ENCODE peak calls at places on chromosomes 4 and X, in ten cellular contexts. One of them, this sample, is unnamed.

GRCh38 chr4:125642645-125643044 is 327.9 kb downstream of the FAT4 start:
- DNase-seq in foreskin fibroblast: no peak
- DNase-seq in adrenal gland: no peak
- DNase-seq in IMR-90: no peak
- DNase-seq in cardiac muscle cell: no peak
- DNase-seq in uterus: no peak
- DNase-seq in upper lobe of left lung: no peak
- DNase-seq in bronchial epithelial cell: no peak
- DNase-seq in fibroblast of pulmonary artery: no peak
- DNase-seq in tibial artery: no peak
- DNase-seq in this sample: no peak

GRCh38 chr4:156838761-156839160 is 132.8 kb downstream of the PDGFC start:
- DNase-seq in foreskin fibroblast: no peak
- DNase-seq in adrenal gland: no peak
- DNase-seq in IMR-90: peak; percentile 13
- DNase-seq in cardiac muscle cell: no peak
- DNase-seq in uterus: no peak
- DNase-seq in upper lobe of left lung: no peak
- DNase-seq in bronchial epithelial cell: no peak
- DNase-seq in fibroblast of pulmonary artery: peak; percentile 29
- DNase-seq in tibial artery: no peak
- DNase-seq in this sample: no peak

GRCh38 chr4:143538979-143539669 is 25.6 kb downstream of the SMARCA5 start:
- DNase-seq in foreskin fibroblast: no peak
- DNase-seq in adrenal gland: no peak
- DNase-seq in IMR-90: no peak
- DNase-seq in cardiac muscle cell: no peak
- DNase-seq in uterus: no peak
- DNase-seq in upper lobe of left lung: no peak
- DNase-seq in bronchial epithelial cell: no peak
- DNase-seq in fibroblast of pulmonary artery: no peak
- DNase-seq in tibial artery: no peak
- DNase-seq in this sample: no peak

GRCh38 chrX:138723301-138723700 is 11.8 kb upstream of the FGF13 start:
- DNase-seq in foreskin fibroblast: no peak
- DNase-seq in adrenal gland: no peak
- DNase-seq in IMR-90: no peak
- DNase-seq in cardiac muscle cell: no peak
- DNase-seq in uterus: no peak
- DNase-seq in upper lobe of left lung: no peak
- DNase-seq in bronchial epithelial cell: no peak
- DNase-seq in fibroblast of pulmonary artery: no peak
- DNase-seq in tibial artery: no peak
- DNase-seq in this sample: no peak

GRCh38 chrX:141176586-141177451 is at the start of gene LDOC1:
- DNase-seq in foreskin fibroblast: peak; percentile 21
- DNase-seq in adrenal gland: peak; percentile 83
- DNase-seq in IMR-90: peak; percentile 71
- DNase-seq in cardiac muscle cell: peak; percentile 86
- DNase-seq in uterus: peak; percentile 84
- DNase-seq in upper lobe of left lung: peak; percentile 63
- DNase-seq in bronchial epithelial cell: peak; percentile 39
- DNase-seq in fibroblast of pulmonary artery: peak; percentile 74
- DNase-seq in tibial artery: peak; percentile 90
- DNase-seq in this sample: peak; percentile 32

GRCh38 chr4:32172761-32173160 is 1452.6 kb downstream of the PCDH7 start:
- DNase-seq in foreskin fibroblast: peak; percentile 34
- DNase-seq in adrenal gland: no peak
- DNase-seq in IMR-90: peak; percentile 21
- DNase-seq in cardiac muscle cell: no peak
- DNase-seq in uterus: no peak
- DNase-seq in upper lobe of left lung: no peak
- DNase-seq in bronchial epithelial cell: peak; percentile 97
- DNase-seq in fibroblast of pulmonary artery: peak; percentile 53
- DNase-seq in tibial artery: no peak
- DNase-seq in this sample: no peak

GRCh38 chrX:131816551-131817136 is 206.5 kb upstream of the STK26 start:
- DNase-seq in foreskin fibroblast: peak; percentile 30
- DNase-seq in adrenal gland: peak; percentile 90
- DNase-seq in IMR-90: peak; percentile 74
- DNase-seq in cardiac muscle cell: no peak
- DNase-seq in uterus: peak; percentile 72
- DNase-seq in upper lobe of left lung: peak; percentile 74
- DNase-seq in bronchial epithelial cell: no peak
- DNase-seq in fibroblast of pulmonary artery: no peak
- DNase-seq in tibial artery: no peak
- DNase-seq in this sample: peak; percentile 66

GRCh38 chr4:73222466-73223257 is 35.9 kb downstream of the ANKRD17 start:
- DNase-seq in foreskin fibroblast: peak; percentile 85
- DNase-seq in adrenal gland: peak; percentile 77
- DNase-seq in IMR-90: peak; percentile 97
- DNase-seq in cardiac muscle cell: peak; percentile 82
- DNase-seq in uterus: peak; percentile 49
- DNase-seq in upper lobe of left lung: peak; percentile 53
- DNase-seq in bronchial epithelial cell: peak; percentile 97
- DNase-seq in fibroblast of pulmonary artery: peak; percentile 97
- DNase-seq in tibial artery: no peak
- DNase-seq in this sample: peak; percentile 90

GRCh38 chr4:186079698-186080097 is 10.7 kb downstream of the TLR3 start:
- DNase-seq in foreskin fibroblast: no peak
- DNase-seq in adrenal gland: no peak
- DNase-seq in IMR-90: no peak
- DNase-seq in cardiac muscle cell: peak; percentile 20
- DNase-seq in uterus: no peak
- DNase-seq in upper lobe of left lung: no peak
- DNase-seq in bronchial epithelial cell: no peak
- DNase-seq in fibroblast of pulmonary artery: no peak
- DNase-seq in tibial artery: no peak
- DNase-seq in this sample: no peak

GRCh38 chr4:186078977-186079697 is 10.2 kb downstream of the TLR3 start:
- DNase-seq in foreskin fibroblast: no peak
- DNase-seq in adrenal gland: no peak
- DNase-seq in IMR-90: no peak
- DNase-seq in cardiac muscle cell: peak; percentile 62
- DNase-seq in uterus: no peak
- DNase-seq in upper lobe of left lung: no peak
- DNase-seq in bronchial epithelial cell: no peak
- DNase-seq in fibroblast of pulmonary artery: no peak
- DNase-seq in tibial artery: no peak
- DNase-seq in this sample: no peak

DNA sequence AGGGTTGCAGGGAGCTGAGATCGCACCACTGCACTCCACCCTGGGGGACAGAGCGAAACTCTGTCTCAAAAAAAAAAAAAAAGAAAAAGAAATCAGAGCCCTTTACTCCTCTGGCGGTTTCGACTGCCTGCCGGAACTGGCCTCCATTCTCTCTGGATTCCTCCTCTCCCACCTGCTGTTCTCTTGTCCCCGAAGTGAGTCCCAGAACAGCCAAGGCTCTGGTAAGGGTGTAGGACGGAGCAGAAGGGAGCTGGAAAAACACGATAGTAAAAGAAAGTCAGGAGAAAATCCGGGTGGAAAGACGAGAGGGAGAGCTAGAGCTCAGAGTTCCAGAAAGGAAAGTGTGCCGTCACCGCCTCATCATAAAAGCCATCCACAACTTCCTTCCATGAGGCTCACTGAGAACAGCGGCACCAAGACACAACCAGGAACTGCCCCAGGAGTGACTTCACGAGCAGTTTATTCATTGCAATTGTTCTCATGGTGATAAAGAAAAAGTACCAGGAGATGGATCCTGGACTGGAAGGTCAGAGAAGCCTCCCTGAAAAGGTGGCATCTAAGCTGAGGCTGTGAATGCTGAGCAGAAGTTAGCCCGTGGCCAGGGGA is 12.3 kb downstream of the TLR3 start:
- DNase-seq in foreskin fibroblast: no peak
- DNase-seq in adrenal gland: no peak
- DNase-seq in IMR-90: no peak
- DNase-seq in cardiac muscle cell: no peak
- DNase-seq in uterus: no peak
- DNase-seq in upper lobe of left lung: no peak
- DNase-seq in bronchial epithelial cell: no peak
- DNase-seq in fibroblast of pulmonary artery: no peak
- DNase-seq in tibial artery: no peak
- DNase-seq in this sample: no peak
- H3K4me3 ChIP-seq in foreskin fibroblast: no peak overlapping the region
- H3K4me3 ChIP-seq in adrenal gland: no peak overlapping the region
- H3K4me3 ChIP-seq in IMR-90: no peak overlapping the region
- H3K4me3 ChIP-seq in cardiac muscle cell: no peak overlapping the region
- H3K4me3 ChIP-seq in uterus: no peak overlapping the region
- H3K4me3 ChIP-seq in upper lobe of left lung: no peak overlapping the region
- H3K4me3 ChIP-seq in bronchial epithelial cell: no peak overlapping the region
- H3K4me3 ChIP-seq in fibroblast of pulmonary artery: no peak overlapping the region
- H3K4me3 ChIP-seq in tibial artery: no peak overlapping the region
- H3K4me3 ChIP-seq in this sample: no peak overlapping the region

DNA sequence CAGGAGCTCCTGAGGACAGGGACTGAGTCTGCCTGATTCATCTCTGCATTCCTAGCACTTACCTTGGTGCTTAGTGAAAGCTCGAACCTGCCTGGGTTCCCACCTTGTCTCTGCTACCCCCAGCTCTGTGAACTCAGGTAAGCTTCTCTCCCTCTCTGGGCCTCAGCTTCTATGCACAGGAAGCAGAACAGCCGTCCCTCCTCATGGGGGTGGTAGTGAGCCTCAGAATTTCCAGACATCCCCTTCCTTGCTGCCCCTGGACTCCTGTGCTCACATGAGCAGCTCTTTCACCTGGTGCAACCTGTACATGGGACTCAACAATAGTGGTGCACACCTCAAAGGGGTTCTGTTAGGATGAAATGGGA is 50.8 kb downstream of the HTRA3 start:
- DNase-seq in foreskin fibroblast: no peak
- DNase-seq in adrenal gland: no peak
- DNase-seq in IMR-90: no peak
- DNase-seq in cardiac muscle cell: no peak
- DNase-seq in uterus: no peak
- DNase-seq in upper lobe of left lung: no peak
- DNase-seq in bronchial epithelial cell: no peak
- DNase-seq in fibroblast of pulmonary artery: no peak
- DNase-seq in tibial artery: no peak
- DNase-seq in this sample: no peak
- TF ChIP-seq CTCF in foreskin fibroblast: peak; percentile 9
- TF ChIP-seq CTCF in adrenal gland: no peak
- TF ChIP-seq CTCF in IMR-90: no peak
- TF ChIP-seq CTCF in cardiac muscle cell: peak; percentile 17
- TF ChIP-seq CTCF in uterus: peak; percentile 11
- TF ChIP-seq CTCF in upper lobe of left lung: peak; percentile 32
- TF ChIP-seq CTCF in bronchial epithelial cell: peak; percentile 42
- TF ChIP-seq CTCF in fibroblast of pulmonary artery: peak; percentile 26
- TF ChIP-seq CTCF in tibial artery: no peak
- TF ChIP-seq CTCF in this sample: no peak

GRCh38 chrX:72028701-72029470 is 102.8 kb downstream of the RTL5 start:
- DNase-seq in foreskin fibroblast: no peak
- DNase-seq in adrenal gland: no peak
- DNase-seq in IMR-90: no peak
- DNase-seq in cardiac muscle cell: no peak
- DNase-seq in uterus: no peak
- DNase-seq in upper lobe of left lung: no peak
- DNase-seq in bronchial epithelial cell: no peak
- DNase-seq in fibroblast of pulmonary artery: no peak
- DNase-seq in tibial artery: no peak
- DNase-seq in this sample: no peak

GRCh38 chrX:72029473-72030411 is 102.0 kb downstream of the RTL5 start:
- DNase-seq in foreskin fibroblast: peak; percentile 81
- DNase-seq in adrenal gland: peak; percentile 48
- DNase-seq in IMR-90: peak; percentile 90
- DNase-seq in cardiac muscle cell: peak; percentile 80
- DNase-seq in uterus: no peak
- DNase-seq in upper lobe of left lung: no peak
- DNase-seq in bronchial epithelial cell: peak; percentile 82
- DNase-seq in fibroblast of pulmonary artery: peak; percentile 68
- DNase-seq in tibial artery: no peak
- DNase-seq in this sample: peak; percentile 51

GRCh38 chrX:72026341-72027023 is 105.2 kb downstream of the RTL5 start:
- DNase-seq in foreskin fibroblast: no peak
- DNase-seq in adrenal gland: no peak
- DNase-seq in IMR-90: no peak
- DNase-seq in cardiac muscle cell: no peak
- DNase-seq in uterus: no peak
- DNase-seq in upper lobe of left lung: no peak
- DNase-seq in bronchial epithelial cell: peak; percentile 62
- DNase-seq in fibroblast of pulmonary artery: no peak
- DNase-seq in tibial artery: no peak
- DNase-seq in this sample: no peak

GRCh38 chrX:72027024-72027913 is 104.4 kb downstream of the RTL5 start:
- DNase-seq in foreskin fibroblast: no peak
- DNase-seq in adrenal gland: no peak
- DNase-seq in IMR-90: no peak
- DNase-seq in cardiac muscle cell: peak; percentile 25
- DNase-seq in uterus: no peak
- DNase-seq in upper lobe of left lung: no peak
- DNase-seq in bronchial epithelial cell: no peak
- DNase-seq in fibroblast of pulmonary artery: no peak
- DNase-seq in tibial artery: no peak
- DNase-seq in this sample: no peak

DNA sequence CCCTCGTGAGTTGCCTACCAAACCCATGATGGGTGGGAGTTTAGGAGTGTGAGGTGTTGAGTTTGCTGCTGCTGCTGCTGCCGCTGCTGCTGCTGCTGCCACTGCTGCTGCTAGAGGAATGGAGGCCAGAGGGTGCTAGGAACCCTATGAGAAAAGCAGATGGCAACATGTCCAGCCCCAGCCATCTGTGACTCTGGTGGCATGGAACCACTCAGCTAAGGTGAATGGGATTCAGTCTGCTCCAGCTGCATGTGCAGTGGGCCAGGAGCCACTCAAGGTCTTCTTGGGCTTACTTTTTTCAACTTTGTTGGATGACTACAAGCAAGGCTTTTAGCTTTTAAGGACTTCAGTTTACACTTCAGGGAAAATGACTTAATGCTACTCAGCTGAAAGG is 103.8 kb downstream of the RTL5 start:
- DNase-seq in foreskin fibroblast: no peak
- DNase-seq in adrenal gland: no peak
- DNase-seq in IMR-90: no peak
- DNase-seq in cardiac muscle cell: no peak
- DNase-seq in uterus: no peak
- DNase-seq in upper lobe of left lung: no peak
- DNase-seq in bronchial epithelial cell: no peak
- DNase-seq in fibroblast of pulmonary artery: no peak
- DNase-seq in tibial artery: no peak
- DNase-seq in this sample: no peak
- H3K4me3 ChIP-seq in foreskin fibroblast: peak overlapping the region; percentile 49
- H3K4me3 ChIP-seq in adrenal gland: no peak overlapping the region
- H3K4me3 ChIP-seq in IMR-90: no peak overlapping the region
- H3K4me3 ChIP-seq in cardiac muscle cell: no peak overlapping the region
- H3K4me3 ChIP-seq in uterus: no peak overlapping the region
- H3K4me3 ChIP-seq in upper lobe of left lung: no peak overlapping the region
- H3K4me3 ChIP-seq in bronchial epithelial cell: no peak overlapping the region
- H3K4me3 ChIP-seq in fibroblast of pulmonary artery: no peak overlapping the region
- H3K4me3 ChIP-seq in tibial artery: peak overlapping the region; percentile 45
- H3K4me3 ChIP-seq in this sample: no peak overlapping the region

GRCh38 chrX:46573896-46574336 is 351 bp downstream of the CHST7 start:
- DNase-seq in foreskin fibroblast: peak; percentile 43
- DNase-seq in adrenal gland: peak; percentile 38
- DNase-seq in IMR-90: peak; percentile 48
- DNase-seq in cardiac muscle cell: peak; percentile 37
- DNase-seq in uterus: peak; percentile 32
- DNase-seq in upper lobe of left lung: peak; percentile 65
- DNase-seq in bronchial epithelial cell: peak; percentile 44
- DNase-seq in fibroblast of pulmonary artery: peak; percentile 59
- DNase-seq in tibial artery: peak; percentile 67
- DNase-seq in this sample: no peak

GRCh38 chrX:46573331-46573895 is at the start of gene CHST7:
- DNase-seq in foreskin fibroblast: peak; percentile 58
- DNase-seq in adrenal gland: peak; percentile 52
- DNase-seq in IMR-90: peak; percentile 52
- DNase-seq in cardiac muscle cell: peak; percentile 79
- DNase-seq in uterus: peak; percentile 49
- DNase-seq in upper lobe of left lung: peak; percentile 74
- DNase-seq in bronchial epithelial cell: peak; percentile 31
- DNase-seq in fibroblast of pulmonary artery: peak; percentile 61
- DNase-seq in tibial artery: peak; percentile 76
- DNase-seq in this sample: no peak

GRCh38 chrX:46574337-46574940 is 874 bp downstream of the CHST7 start:
- DNase-seq in foreskin fibroblast: no peak
- DNase-seq in adrenal gland: peak; percentile 14
- DNase-seq in IMR-90: no peak
- DNase-seq in cardiac muscle cell: no peak
- DNase-seq in uterus: no peak
- DNase-seq in upper lobe of left lung: no peak
- DNase-seq in bronchial epithelial cell: no peak
- DNase-seq in fibroblast of pulmonary artery: no peak
- DNase-seq in tibial artery: no peak
- DNase-seq in this sample: no peak

GRCh38 chrX:46571423-46572294 is 1.9 kb upstream of the CHST7 start:
- DNase-seq in foreskin fibroblast: no peak
- DNase-seq in adrenal gland: no peak
- DNase-seq in IMR-90: no peak
- DNase-seq in cardiac muscle cell: no peak
- DNase-seq in uterus: no peak
- DNase-seq in upper lobe of left lung: no peak
- DNase-seq in bronchial epithelial cell: no peak
- DNase-seq in fibroblast of pulmonary artery: no peak
- DNase-seq in tibial artery: no peak
- DNase-seq in this sample: no peak

DNA sequence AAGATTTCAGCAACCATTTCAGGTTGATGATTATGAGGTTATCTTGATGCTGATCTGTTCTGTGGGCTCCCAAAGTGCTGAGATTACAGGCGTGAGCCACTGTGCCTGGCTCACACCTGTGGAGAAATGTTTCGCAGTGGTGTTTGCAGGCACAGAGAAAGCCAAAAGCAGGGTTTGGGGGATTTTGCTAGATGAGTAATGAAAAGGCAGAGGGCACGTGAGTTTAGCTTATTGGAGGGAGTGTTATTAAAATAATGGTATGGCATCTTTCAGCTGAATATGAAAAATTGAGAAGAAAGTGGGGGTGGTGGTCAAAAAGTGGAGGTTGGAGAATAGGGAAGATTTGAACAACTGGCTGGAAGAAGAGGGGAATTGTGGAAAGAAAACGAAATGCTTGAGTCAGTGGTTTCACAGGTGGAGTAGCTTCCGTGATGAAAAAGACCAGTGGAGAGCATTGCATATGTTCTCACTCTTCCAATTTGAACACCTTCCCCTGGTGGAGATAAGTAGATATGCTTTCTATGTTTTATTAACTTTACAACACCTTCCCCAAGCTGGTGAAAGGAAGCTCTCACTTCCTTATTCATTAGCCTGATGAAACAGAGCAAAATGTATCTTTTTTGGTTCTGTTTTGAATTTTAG is 1.1 kb upstream of the CHST7 start:
- DNase-seq in foreskin fibroblast: no peak
- DNase-seq in adrenal gland: no peak
- DNase-seq in IMR-90: no peak
- DNase-seq in cardiac muscle cell: no peak
- DNase-seq in uterus: no peak
- DNase-seq in upper lobe of left lung: no peak
- DNase-seq in bronchial epithelial cell: no peak
- DNase-seq in fibroblast of pulmonary artery: no peak
- DNase-seq in tibial artery: no peak
- DNase-seq in this sample: no peak
- TF ChIP-seq CTCF in foreskin fibroblast: no peak
- TF ChIP-seq CTCF in adrenal gland: no peak
- TF ChIP-seq CTCF in IMR-90: no peak
- TF ChIP-seq CTCF in cardiac muscle cell: no peak
- TF ChIP-seq CTCF in uterus: no peak
- TF ChIP-seq CTCF in upper lobe of left lung: peak; percentile 9
- TF ChIP-seq CTCF in bronchial epithelial cell: no peak
- TF ChIP-seq CTCF in fibroblast of pulmonary artery: peak; percentile 2
- TF ChIP-seq CTCF in tibial artery: no peak
- TF ChIP-seq CTCF in this sample: no peak